ENCODE peak calls at places on chromosomes 5 and 9, in eight cellular contexts. E is activated CD8-positive, alpha-beta T cell treated with anti-CD3 and anti-CD28 coated beads for 36 hours; A is pulmonary artery endothelial cell; O is stimulated activated CD4-positive, alpha-beta T cell treated with anti-CD3 and anti-CD28 coated beads, Interleukin-1b, Interleukin-23, amount 100 ng/mL, for 1 hour; I is NCI-H510A treated with DMSO at 0.1 percent for 48 hours; W is CD8-positive, alpha-beta memory T cell; N is upper lobe of right lung; X is Daoy. F is an unnamed sample.
A peak's percentile ranks its signal among the peaks of the same experiment; 100 is the strongest.

GRCh38 chr5:151284392-151284967 is 19.1 kb downstream of the SLC36A3 start:
- DNase-seq in E (peak; percentile 27), A (no peak), O (no peak), I (no peak), W (no peak), N (no peak), X (peak; percentile 23), F (peak; percentile 29)

GRCh38 chr9:112891521-112891920 is 845 bp upstream of the SLC46A2 start:
- DNase-seq in E (no peak), A (no peak), O (no peak), I (no peak), W (no peak), N (no peak), X (no peak), F (no peak)

GRCh38 chr5:1785984-1786383 is 13.7 kb downstream of the MRPL36 start:
- DNase-seq in E (no peak), A (no peak), O (no peak), I (no peak), W (no peak), N (peak; percentile 53), X (no peak), F (no peak)

GRCh38 chr5:138950411-138951011 is 75.4 kb upstream of the LRRTM2 start:
- DNase-seq in E (no peak), A (no peak), O (no peak), I (no peak), W (no peak), N (peak; percentile 74), X (no peak), F (no peak)

GRCh38 chr5:163115011-163115410 is 322.4 kb upstream of the CCNG1 start:
- DNase-seq in E (no peak), A (no peak), O (no peak), I (no peak), W (no peak), N (no peak), X (no peak), F (no peak)

GRCh38 chr5:93809430-93809829 is 68.0 kb upstream of the POU5F2 start:
- DNase-seq in E (no peak), A (no peak), O (no peak), I (no peak), W (no peak), N (no peak), X (no peak), F (no peak)

GRCh38 chr9:127966416-127967150 is 14.2 kb downstream of the EEIG1 start:
- DNase-seq in E (no peak), A (no peak), O (no peak), I (no peak), W (no peak), N (no peak), X (no peak), F (no peak)

GRCh38 chr9:96817973-96818372 is 36.3 kb downstream of the ZNF782 start:
- DNase-seq in E (no peak), A (no peak), O (no peak), I (no peak), W (no peak), N (no peak), X (no peak), F (no peak)

GRCh38 chr5:13831236-13831810 is 113.2 kb downstream of the DNAH5 start:
- DNase-seq in E (no peak), A (no peak), O (no peak), I (no peak), W (no peak), N (no peak), X (peak; percentile 34), F (no peak)

GRCh38 chr5:474826-475661 is 32.1 kb downstream of the EXOC3 start:
- DNase-seq in E (no peak), A (no peak), O (no peak), I (no peak), W (no peak), N (peak; percentile 68), X (no peak), F (no peak)

GRCh38 chr5:150394912-150395689 is 17.6 kb downstream of the CD74 start:
- DNase-seq in E (no peak), A (no peak), O (no peak), I (no peak), W (no peak), N (no peak), X (no peak), F (no peak)

GRCh38 chr9:127140842-127141675 is 18.6 kb upstream of the ANGPTL2 start:
- DNase-seq in E (no peak), A (no peak), O (no peak), I (no peak), W (no peak), N (peak; percentile 40), X (no peak), F (no peak)

GRCh38 chr5:36414869-36415282 is 113.2 kb upstream of the RANBP3L start:
- DNase-seq in E (no peak), A (no peak), O (no peak), I (no peak), W (no peak), N (no peak), X (peak; percentile 44), F (peak; percentile 28)

GRCh38 chr9:115141612-115142011 is 23.7 kb upstream of the TNC start:
- DNase-seq in E (no peak), A (no peak), O (no peak), I (no peak), W (no peak), N (no peak), X (no peak), F (no peak)

GRCh38 chr9:134474058-134474370 is 147.8 kb downstream of the RXRA start:
- DNase-seq in E (no peak), A (no peak), O (no peak), I (no peak), W (no peak), N (no peak), X (peak; percentile 57), F (no peak)

GRCh38 chr5:88785396-88786216 is 97.4 kb downstream of the MEF2C start:
- DNase-seq in E (peak; percentile 29), A (peak; percentile 91), O (no peak), I (no peak), W (no peak), N (no peak), X (peak; percentile 90), F (peak; percentile 63)

GRCh38 chr5:10902145-10902544 is 141.1 kb upstream of the DAP start:
- DNase-seq in E (no peak), A (no peak), O (no peak), I (no peak), W (no peak), N (no peak), X (peak; percentile 44), F (no peak)

GRCh38 chr9:86405926-86406325 is 51.7 kb upstream of the TUT7 start:
- DNase-seq in E (peak; percentile 38), A (no peak), O (no peak), I (no peak), W (no peak), N (no peak), X (peak; percentile 83), F (peak; percentile 5)

GRCh38 chr5:10590226-10591047 is 26.6 kb downstream of the ANKRD33B start:
- DNase-seq in E (no peak), A (peak; percentile 98), O (no peak), I (no peak), W (no peak), N (no peak), X (peak; percentile 89), F (no peak)

GRCh38 chr5:66230551-66230950 is 86.5 kb downstream of the SREK1 start:
- DNase-seq in E (no peak), A (no peak), O (no peak), I (peak; percentile 17), W (no peak), N (no peak), X (peak; percentile 46), F (no peak)

GRCh38 chr5:151156732-151157402 is 712 bp downstream of the ANXA6 start:
- DNase-seq in E (peak; percentile 74), A (no peak), O (no peak), I (no peak), W (no peak), N (no peak), X (peak; percentile 41), F (peak; percentile 80)

GRCh38 chr9:131181091-131181681 is 55.8 kb downstream of the NUP214 start:
- DNase-seq in E (no peak), A (no peak), O (no peak), I (peak; percentile 16), W (no peak), N (no peak), X (no peak), F (no peak)

GRCh38 chr9:136007906-136008692 is 46.9 kb upstream of the UBAC1 start:
- DNase-seq in E (no peak), A (no peak), O (no peak), I (no peak), W (no peak), N (no peak), X (peak; percentile 71), F (no peak)

GRCh38 chr9:76729116-76729515 is 35.1 kb upstream of the PCA3 start:
- DNase-seq in E (no peak), A (no peak), O (no peak), I (peak; percentile 47), W (no peak), N (no peak), X (no peak), F (no peak)

GRCh38 chr5:1159774-1160406 is 41.5 kb upstream of the SLC6A19 start:
- DNase-seq in E (no peak), A (no peak), O (no peak), I (no peak), W (no peak), N (no peak), X (no peak), F (no peak)

F was measured in GM12865.